ENCODE peak calls at places on chromosomes 16 and 17, in four cellular contexts. U is spleen, Q is HepG2, B is stomach. L is an unnamed sample.

GRCh38 chr17:66322764-66323163 is 20.4 kb downstream of the PRKCA start:
- DNase-seq in Q (no peak), B (no peak), U (no peak), L (no peak)

GRCh38 chr16:13143551-13143950 is 242.2 kb downstream of the SHISA9 start:
- DNase-seq in U (no peak), Q (no peak), B (no peak), L (no peak)

GRCh38 chr16:89167425-89167941 is 4.1 kb upstream of the CDH15 start:
- DNase-seq in Q (peak; percentile 86), U (peak; percentile 97), B (peak; percentile 90), L (peak; percentile 89)

GRCh38 chr17:67359960-67360817 is 6.2 kb downstream of the PSMD12 start:
- DNase-seq in Q (no peak), U (no peak), B (no peak), L (peak; percentile 57)

GRCh38 chr17:39634384-39634871 is 2.5 kb upstream of the STARD3 start:
- DNase-seq in U (no peak), Q (no peak), B (no peak), L (peak; percentile 51)

GRCh38 chr16:80462902-80463301 is 77.9 kb upstream of the DYNLRB2 start:
- DNase-seq in Q (peak; percentile 29), U (no peak), B (peak; percentile 43), L (no peak)

GRCh38 chr17:82831818-82832200 is 8.0 kb downstream of the ZNF750 start:
- DNase-seq in U (no peak), Q (no peak), B (no peak), L (no peak)

GRCh38 chr16:53974484-53975115 is 270.6 kb downstream of the FTO start:
- DNase-seq in U (no peak), Q (no peak), B (no peak), L (no peak)

GRCh38 chr17:6461792-6462524 is 17.7 kb downstream of the PIMREG start:
- DNase-seq in B (no peak), U (peak; percentile 24), Q (no peak), L (no peak)

GRCh38 chr17:49817993-49818392 is 29.5 kb downstream of the KAT7 start:
- DNase-seq in U (no peak), B (no peak), Q (no peak), L (no peak)

GRCh38 chr17:76479515-76480048 is 12.2 kb downstream of the AANAT start:
- DNase-seq in B (no peak), Q (no peak), U (no peak), L (no peak)

GRCh38 chr16:73616186-73616585 is 568.3 kb upstream of the ZFHX3 start:
- DNase-seq in B (no peak), Q (no peak), U (no peak), L (peak; percentile 2)

GRCh38 chr16:910181-910580 is 60.6 kb downstream of the LMF1 start:
- DNase-seq in B (no peak), U (no peak), Q (no peak), L (no peak)

GRCh38 chr17:50211249-50212120 is 10.1 kb upstream of the COL1A1 start:
- DNase-seq in Q (no peak), U (no peak), B (no peak), L (no peak)

GRCh38 chr16:30874244-30874820 is 19.5 kb downstream of the BCL7C start:
- DNase-seq in U (peak; percentile 54), B (no peak), Q (no peak), L (no peak)

GRCh38 chr17:15412606-15413005 is 54.8 kb downstream of the CDRT4 start:
- DNase-seq in U (no peak), Q (no peak), B (no peak), L (no peak)

GRCh38 chr16:47013910-47014309 is 40.4 kb upstream of the DNAJA2 start:
- DNase-seq in B (no peak), U (no peak), Q (no peak), L (no peak)

GRCh38 chr17:34998205-34998604 is 17.9 kb downstream of the LIG3 start:
- DNase-seq in B (peak; percentile 70), Q (peak; percentile 56), U (peak; percentile 94), L (peak; percentile 88)

GRCh38 chr16:58280146-58280845 is 14.5 kb downstream of the PRSS54 start:
- DNase-seq in U (no peak), Q (no peak), B (no peak), L (no peak)

GRCh38 chr16:87295661-87296531 is 21.3 kb downstream of the C16orf95 start:
- DNase-seq in U (peak; percentile 54), Q (no peak), B (no peak), L (no peak)

GRCh38 chr17:48678141-48678971 is 44.0 kb downstream of the PRAC1 start:
- DNase-seq in B (peak; percentile 71), U (peak; percentile 89), Q (peak; percentile 48), L (peak; percentile 78)

GRCh38 chr16:13427943-13428342 is 492.0 kb upstream of the ERCC4 start:
- DNase-seq in U (no peak), Q (no peak), B (no peak), L (no peak)

GRCh38 chr17:13642188-13642587 is 40.5 kb upstream of the HS3ST3A1 start:
- DNase-seq in Q (no peak), B (no peak), U (no peak), L (no peak)

GRCh38 chr16:19559242-19559910 is 3.9 kb downstream of the VPS35L start:
- DNase-seq in Q (peak; percentile 58), U (no peak), B (no peak), L (peak; percentile 65)

GRCh38 chr17:5585814-5586558 is 1.7 kb upstream of the NLRP1 start:
- DNase-seq in B (no peak), Q (no peak), U (no peak), L (no peak)

GRCh38 chr16:17328971-17329370 is 141.8 kb downstream of the XYLT1 start:
- DNase-seq in U (no peak), Q (no peak), B (no peak), L (no peak)

GRCh38 chr17:19321481-19322128 is 40.9 kb downstream of the B9D1 start:
- DNase-seq in Q (no peak), B (no peak), U (peak; percentile 36), L (no peak)

GRCh38 chr16:49739381-49739780 is 116.5 kb downstream of the ZNF423 start:
- DNase-seq in Q (no peak), B (no peak), U (no peak), L (peak; percentile 6)

GRCh38 chr17:72336804-72337070 is 215.9 kb downstream of the SOX9 start:
- DNase-seq in U (no peak), B (no peak), Q (no peak), L (no peak)

GRCh38 chr17:47212458-47212857 is 3.3 kb downstream of the MYL4 start:
- DNase-seq in B (no peak), U (no peak), Q (no peak), L (no peak)

GRCh38 chr16:29306953-29307597 is 99.4 kb downstream of the NPIPB11 start:
- DNase-seq in U (no peak), Q (no peak), B (no peak), L (no peak)

GRCh38 chr17:6376901-6377300 is 58.0 kb downstream of the AIPL1 start:
- DNase-seq in Q (no peak), B (no peak), U (no peak), L (no peak)

GRCh38 chr17:58153046-58153445 is 4.9 kb downstream of the OR4D1 start:
- DNase-seq in B (no peak), Q (no peak), U (no peak), L (no peak)

DNA sequence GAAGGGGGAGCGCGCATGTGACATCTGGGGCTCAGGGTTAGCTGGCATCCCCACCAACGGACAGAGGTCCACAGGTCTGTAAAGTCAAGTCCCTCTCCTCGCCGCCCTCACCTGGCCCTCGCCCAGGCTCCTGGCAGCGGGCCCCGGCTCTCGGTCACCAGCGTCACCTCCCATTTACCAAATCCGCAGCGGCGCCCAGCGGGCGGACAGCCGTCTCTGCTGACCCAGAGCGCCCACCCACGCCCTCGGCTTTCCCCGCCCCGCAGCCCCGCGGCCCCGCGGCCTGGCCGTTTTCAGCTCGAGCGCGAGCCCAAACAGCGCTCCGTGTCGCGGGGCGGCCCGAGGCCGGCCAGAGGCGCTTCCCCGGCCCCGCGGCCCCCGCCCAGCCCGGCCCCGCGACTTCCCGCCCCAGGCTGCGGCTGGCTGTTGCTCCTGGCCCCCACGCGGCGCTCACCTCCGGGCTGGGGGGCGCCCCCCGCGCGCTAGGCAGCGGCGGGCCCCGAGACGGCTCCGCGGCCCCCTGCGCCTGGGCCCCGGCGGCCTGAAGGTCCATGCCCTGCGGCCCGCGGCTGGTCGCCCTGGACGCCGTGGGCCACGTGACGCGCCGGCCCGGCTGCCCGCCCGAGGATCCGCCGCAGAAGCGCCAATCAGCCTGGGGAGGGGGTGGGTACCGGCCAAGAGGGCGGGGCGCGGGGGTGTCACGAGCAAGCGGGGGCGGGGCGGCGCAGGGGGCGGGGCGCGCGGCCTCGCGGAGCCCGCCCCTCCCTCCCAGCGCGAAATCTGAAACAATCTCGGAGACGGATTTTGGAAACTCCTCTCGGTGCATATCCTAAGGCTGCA is at the start of gene COPRS:
- DNase-seq in U (peak; percentile 96), B (peak; percentile 91), Q (peak; percentile 64), L (peak; percentile 89)
- TF ChIP-seq POLR2A in U (no peak), B (no peak), Q (no peak), L (no peak)

GRCh38 chr17:62627219-62627903 is at the start of gene MRC2:
- DNase-seq in Q (no peak), B (no peak), U (no peak), L (no peak)
- TF ChIP-seq POLR2A in Q (no peak), B (no peak), U (no peak), L (no peak)

DNA sequence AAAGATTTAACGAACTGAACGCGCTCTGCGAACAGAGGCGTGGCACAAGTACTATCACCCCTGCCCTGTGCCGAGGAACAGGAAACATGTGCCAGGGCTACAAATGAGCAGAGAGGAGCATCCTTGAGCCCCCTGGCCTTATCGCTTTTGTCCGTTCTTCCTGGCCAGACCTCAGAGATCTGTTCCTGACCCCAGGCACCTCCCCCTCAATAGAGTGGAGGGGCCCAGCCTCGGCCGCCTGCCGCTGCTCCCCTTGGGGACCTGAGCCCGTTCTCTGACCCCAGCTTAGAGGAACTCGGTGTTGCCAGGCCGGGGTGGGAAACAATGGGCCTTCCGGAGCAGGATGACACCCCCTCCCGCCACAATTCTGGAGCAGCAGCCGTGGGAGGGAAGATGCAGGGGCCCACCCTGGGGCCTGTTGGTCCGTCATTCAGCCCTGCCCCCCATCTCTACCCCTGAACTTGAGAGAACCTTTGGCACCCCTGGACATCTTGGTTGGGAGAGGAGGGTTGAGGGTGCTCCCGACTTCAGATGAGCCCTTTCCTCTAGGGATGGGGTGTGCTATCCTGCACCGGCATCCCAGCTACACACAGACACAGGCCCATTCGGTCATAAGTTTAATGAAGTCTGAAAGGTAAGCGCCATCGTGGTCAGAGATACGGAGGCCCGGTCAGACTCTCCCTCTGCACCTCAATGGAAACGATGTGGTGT is 1.1 kb downstream of the NAA38 start:
- DNase-seq in B (no peak), Q (no peak), U (peak; percentile 91), L (peak; percentile 77)
- TF ChIP-seq POLR2A in B (no peak), Q (no peak), U (no peak), L (no peak)

GRCh38 chr17:81057079-81057730 is 22.3 kb downstream of the BAIAP2 start:
- DNase-seq in B (peak; percentile 84), Q (no peak), U (no peak), L (peak; percentile 83)
- TF ChIP-seq POLR2A in B (no peak), Q (no peak), U (no peak), L (no peak)

GRCh38 chr17:60676758-60677307 is 818 bp upstream of the BCAS3 start:
- DNase-seq in B (no peak), Q (no peak), U (peak; percentile 77), L (no peak)
- TF ChIP-seq POLR2A in B (no peak), Q (peak; percentile 56), U (no peak), L (no peak)